ENCODE peak calls at places on chromosome 22, in nine cellular contexts. C, K, G, X, H, E, R, V and L are unnamed samples.

GRCh38 chr22:22884010-22884887 is 3.4 kb upstream of the IGLL5 start:
- DNase-seq in V (peak), C (peak), R (no peak), E (peak), X (peak), K (no peak), G (peak), H (no peak), L (no peak)

GRCh38 chr22:33593818-33594217 is 326.5 kb downstream of the LARGE1 start:
- DNase-seq in V (no peak), G (no peak), H (no peak), X (no peak), K (no peak), C (no peak), E (no peak), R (no peak), L (no peak)

GRCh38 chr22:20987375-20987774 is 5.3 kb downstream of the LZTR1 start:
- DNase-seq in C (no peak), X (no peak), K (no peak), G (no peak), R (no peak), E (no peak), H (no peak), V (no peak), L (no peak)

GRCh38 chr22:25021976-25022711 is 69.6 kb downstream of the KIAA1671 start:
- DNase-seq in H (no peak), K (no peak), V (no peak), E (no peak), X (no peak), R (no peak), C (no peak), G (no peak), L (no peak)

GRCh38 chr22:37768273-37768672 is 39.5 kb upstream of the GCAT start:
- DNase-seq in E (no peak), V (no peak), X (no peak), G (no peak), K (no peak), C (peak), H (no peak), R (no peak), L (no peak)

GRCh38 chr22:47204002-47204979 is 441.8 kb downstream of the TBC1D22A start:
- DNase-seq in H (peak), G (no peak), X (no peak), C (no peak), E (no peak), K (peak), R (no peak), V (no peak), L (no peak)

GRCh38 chr22:24107668-24108067 is 73.6 kb upstream of the SUSD2 start:
- DNase-seq in V (peak), X (no peak), K (peak), R (no peak), C (no peak), H (peak), G (peak), E (no peak), L (no peak)

GRCh38 chr22:23496445-23496833 is 83.7 kb downstream of the IGLL1 start:
- DNase-seq in H (no peak), R (no peak), G (no peak), X (no peak), K (no peak), V (no peak), C (no peak), E (no peak), L (no peak)

GRCh38 chr22:23829845-23830372 is 8.9 kb downstream of the DERL3 start:
- DNase-seq in E (no peak), R (no peak), K (peak), X (no peak), G (no peak), V (no peak), H (no peak), C (no peak), L (no peak)

GRCh38 chr22:42719133-42719532 is 1.5 kb downstream of the A4GALT start:
- DNase-seq in C (no peak), K (no peak), G (no peak), H (no peak), X (no peak), R (no peak), V (no peak), E (no peak), L (no peak)

GRCh38 chr22:29061773-29062172 is at the start of gene C22orf31:
- DNase-seq in E (no peak), H (no peak), R (no peak), K (no peak), X (no peak), C (no peak), G (no peak), V (no peak), L (no peak)

GRCh38 chr22:23709107-23709506 is 18.3 kb downstream of the RGL4 start:
- DNase-seq in C (no peak), X (no peak), R (no peak), E (no peak), V (no peak), K (no peak), G (no peak), H (no peak), L (no peak)

GRCh38 chr22:17155941-17156340 is 3.1 kb downstream of the HDHD5 start:
- DNase-seq in K (no peak), C (peak), G (no peak), H (no peak), V (no peak), R (no peak), E (no peak), X (no peak), L (no peak)

GRCh38 chr22:40818192-40818746 is 877 bp downstream of the SLC25A17 start:
- DNase-seq in G (no peak), X (no peak), R (no peak), C (no peak), H (no peak), V (no peak), K (no peak), E (no peak), L (no peak)

GRCh38 chr22:33512961-33513360 is 407.3 kb downstream of the LARGE1 start:
- DNase-seq in H (no peak), C (no peak), G (no peak), E (no peak), V (no peak), K (no peak), R (no peak), X (no peak), L (no peak)

GRCh38 chr22:44157916-44158618 is 22.7 kb upstream of the PARVG start:
- DNase-seq in E (no peak), R (no peak), K (no peak), X (no peak), G (no peak), H (no peak), V (no peak), C (no peak), L (no peak)

GRCh38 chr22:29096736-29097669 is 24.2 kb downstream of the KREMEN1 start:
- DNase-seq in V (no peak), C (peak), X (no peak), H (no peak), R (no peak), E (no peak), K (no peak), G (no peak), L (no peak)

GRCh38 chr22:39232806-39233735 is 11.7 kb downstream of the PDGFB start:
- DNase-seq in E (no peak), C (no peak), H (no peak), X (no peak), K (no peak), V (no peak), G (no peak), R (no peak), L (no peak)

GRCh38 chr22:39230261-39231196 is 14.3 kb downstream of the PDGFB start:
- DNase-seq in H (no peak), G (no peak), V (no peak), X (no peak), E (no peak), R (no peak), K (peak), C (no peak), L (no peak)

GRCh38 chr22:39229688-39230260 is 15.0 kb downstream of the PDGFB start:
- DNase-seq in G (no peak), E (no peak), V (no peak), H (no peak), R (no peak), K (no peak), C (no peak), X (no peak), L (no peak)

GRCh38 chr22:39232246-39232645 is 12.5 kb downstream of the PDGFB start:
- DNase-seq in E (no peak), C (no peak), R (no peak), X (no peak), H (no peak), K (no peak), G (no peak), V (no peak), L (no peak)

GRCh38 chr22:39231197-39231950 is 13.4 kb downstream of the PDGFB start:
- DNase-seq in X (no peak), K (no peak), G (no peak), H (no peak), C (no peak), V (no peak), R (no peak), E (no peak), L (no peak)
- TF ChIP-seq POLR2A in X (no peak), K (no peak), G (no peak), H (no peak), C (no peak), V (no peak), R (no peak), E (no peak), L (no peak)

DNA sequence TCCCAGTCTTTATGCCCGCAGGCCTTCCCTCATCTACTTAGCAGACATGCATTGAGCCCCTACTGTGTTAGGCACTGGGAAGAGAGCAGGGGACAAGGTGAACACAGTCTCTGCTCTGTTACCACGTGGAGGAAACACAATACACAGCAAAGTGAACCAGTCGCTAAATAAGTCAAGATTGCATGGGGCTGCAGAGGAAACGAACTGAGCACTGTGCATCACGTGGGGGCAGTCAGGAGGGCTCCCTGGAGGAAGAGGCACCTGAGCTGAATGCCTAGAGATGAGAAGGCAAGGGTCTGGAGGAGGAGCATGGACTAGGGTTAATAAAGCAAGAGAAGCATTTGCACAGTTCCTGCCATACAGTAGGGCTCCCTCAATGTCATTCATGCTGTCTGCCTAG is 102.7 kb downstream of the MN1 start:
- DNase-seq in V (no peak), G (no peak), K (no peak), X (no peak), H (no peak), E (no peak), C (no peak), R (no peak), L (no peak)
- TF ChIP-seq POLR2A in V (no peak), G (no peak), K (no peak), X (no peak), H (no peak), E (no peak), C (no peak), R (no peak), L (no peak)

GRCh38 chr22:45647532-45648225 is 24.0 kb upstream of the ATXN10 start:
- DNase-seq in C (no peak), K (no peak), V (no peak), H (no peak), X (no peak), R (no peak), E (no peak), G (no peak), L (no peak)

GRCh38 chr22:45648320-45649070 is 23.1 kb upstream of the ATXN10 start:
- DNase-seq in V (no peak), X (no peak), E (no peak), K (no peak), G (no peak), R (no peak), C (no peak), H (no peak), L (no peak)

GRCh38 chr22:45644714-45645113 is 26.9 kb upstream of the ATXN10 start:
- DNase-seq in X (no peak), H (no peak), K (no peak), G (no peak), V (no peak), R (no peak), C (no peak), E (no peak), L (no peak)

GRCh38 chr22:45645150-45645525 is 26.5 kb upstream of the ATXN10 start:
- DNase-seq in E (no peak), C (no peak), K (no peak), V (no peak), X (no peak), R (no peak), H (no peak), G (no peak), L (no peak)

GRCh38 chr22:45645526-45646414 is 25.9 kb upstream of the ATXN10 start:
- DNase-seq in H (no peak), V (peak), X (peak), C (peak), G (no peak), E (peak), K (peak), R (no peak), L (peak)
- TF ChIP-seq POLR2A in H (no peak), V (no peak), X (no peak), C (no peak), G (no peak), E (no peak), K (no peak), R (no peak), L (no peak)

GRCh38 chr22:39528681-39529486 is 3.7 kb downstream of the RPS19BP1 start:
- DNase-seq in X (no peak), G (no peak), K (peak), V (peak), R (peak), E (peak), C (peak), H (peak), L (peak)
- TF ChIP-seq POLR2A in X (peak), G (no peak), K (peak), V (no peak), R (peak), E (peak), C (peak), H (peak), L (no peak)

GRCh38 chr22:49966716-49967332 is 6.3 kb downstream of the PIM3 start:
- DNase-seq in V (peak), H (no peak), K (peak), C (no peak), E (no peak), G (no peak), R (no peak), X (no peak), L (peak)
- TF ChIP-seq POLR2A in V (peak), H (no peak), K (no peak), C (no peak), E (no peak), G (no peak), R (no peak), X (no peak), L (no peak)